ENCODE peak calls at places on chromosomes 4 and X, in eight cellular contexts. B is colonic mucosa, M is tibial artery, Y is heart left ventricle, W is body of pancreas, U is lower lobe of right lung, P is cardiac muscle cell, N is H9. J is an unnamed sample. For H3K9me3, the result is how much of the 10 kb centered on the place peaks cover.

GRCh38 chrX:113802837-113803236 is 781.0 kb upstream of the HTR2C start:
- DNase-seq in B (no peak), M (no peak), Y (no peak), W (no peak), U (no peak), P (no peak), N (no peak), J (no peak)

GRCh38 chr4:108427946-108428345 is 192.4 kb upstream of the RPL34 start:
- DNase-seq in B (no peak), M (no peak), Y (no peak), W (no peak), U (no peak), P (no peak), N (no peak), J (no peak)

GRCh38 chrX:81195712-81196111 is 6.0 kb downstream of the HMGN5 start:
- DNase-seq in B (peak), M (peak), Y (no peak), W (peak), U (no peak), P (peak), N (peak), J (peak)

GRCh38 chr4:76485450-76485849 is 50.4 kb downstream of the SHROOM3 start:
- DNase-seq in B (peak), M (no peak), Y (no peak), W (peak), U (no peak), P (peak), N (peak), J (no peak)

GRCh38 chrX:16144420-16144819 is 21.1 kb downstream of the GRPR start:
- DNase-seq in B (no peak), M (no peak), Y (no peak), W (peak), U (no peak), P (no peak), N (no peak), J (no peak)

GRCh38 chrX:40078489-40079288 is 19.1 kb downstream of the BCOR start:
- DNase-seq in B (no peak), M (no peak), Y (no peak), W (no peak), U (no peak), P (no peak), N (no peak), J (no peak)

GRCh38 chr4:55318541-55319129 is 27.4 kb upstream of the SRD5A3 start:
- DNase-seq in B (no peak), M (no peak), Y (no peak), W (no peak), U (no peak), P (no peak), N (no peak), J (no peak)

GRCh38 chr4:109040441-109040840 is 262.0 kb downstream of the COL25A1 start:
- DNase-seq in B (no peak), M (no peak), Y (no peak), W (no peak), U (no peak), P (no peak), N (no peak), J (no peak)

GRCh38 chrX:153459976-153460375 is 10.4 kb downstream of the HAUS7 start:
- DNase-seq in B (no peak), M (no peak), Y (no peak), W (no peak), U (no peak), P (no peak), N (no peak), J (no peak)

GRCh38 chr4:72358483-72358882 is 210.5 kb downstream of the ADAMTS3 start:
- DNase-seq in B (no peak), M (no peak), Y (no peak), W (no peak), U (no peak), P (no peak), N (no peak), J (no peak)

GRCh38 chr4:128006592-128006991 is 41.4 kb downstream of the ABHD18 start:
- DNase-seq in B (no peak), M (no peak), Y (no peak), W (no peak), U (no peak), P (no peak), N (no peak), J (no peak)

GRCh38 chr4:72846280-72847111 is 223.0 kb downstream of the COX18 start:
- DNase-seq in B (peak), M (no peak), Y (no peak), W (no peak), U (no peak), P (peak), N (peak), J (no peak)

GRCh38 chr4:142567199-142567598 is 278.9 kb downstream of the INPP4B start:
- DNase-seq in B (no peak), M (no peak), Y (no peak), W (peak), U (no peak), P (peak), N (peak), J (no peak)

GRCh38 chrX:45667666-45668065 is 467.0 kb upstream of the DIPK2B start:
- DNase-seq in B (no peak), M (no peak), Y (no peak), W (no peak), U (no peak), P (no peak), N (no peak), J (no peak)

GRCh38 chr4:62948108-62948507 is 1461.1 kb downstream of the TECRL start:
- DNase-seq in B (no peak), M (no peak), Y (no peak), W (no peak), U (no peak), P (no peak), N (no peak), J (no peak)

GRCh38 chr4:113884655-113885054 is 94.8 kb downstream of the ARSJ start:
- DNase-seq in B (no peak), M (no peak), Y (no peak), W (no peak), U (no peak), P (no peak), N (no peak), J (no peak)

GRCh38 chrX:13747836-13748235 is 13.3 kb downstream of the OFD1 start:
- DNase-seq in B (peak), M (peak), Y (no peak), W (peak), U (no peak), P (peak), N (no peak), J (no peak)

GRCh38 chrX:18951032-18951431 is 32.9 kb downstream of the PHKA2 start:
- DNase-seq in B (no peak), M (no peak), Y (no peak), W (no peak), U (no peak), P (no peak), N (no peak), J (no peak)

GRCh38 chrX:323721-324628 is 5.4 kb upstream of the GTPBP6 start:
- DNase-seq in B (no peak), M (peak), Y (peak), W (peak), U (peak), P (peak), N (peak), J (no peak)

GRCh38 chr4:25144870-25145481 is 15.3 kb downstream of the SEPSECS start:
- DNase-seq in B (no peak), M (no peak), Y (no peak), W (no peak), U (no peak), P (peak), N (no peak), J (no peak)

GRCh38 chr4:74855879-74856278 is 61.6 kb upstream of the BTC start:
- DNase-seq in B (no peak), M (no peak), Y (no peak), W (no peak), U (no peak), P (no peak), N (no peak), J (no peak)

GRCh38 chrX:42803320-42803719 is 25.4 kb upstream of the PPP1R2C start:
- DNase-seq in B (no peak), M (no peak), Y (no peak), W (no peak), U (no peak), P (no peak), N (no peak), J (no peak)

GRCh38 chr4:127776620-127777019 is 5.5 kb upstream of the HSPA4L start:
- DNase-seq in B (no peak), M (no peak), Y (no peak), W (no peak), U (no peak), P (no peak), N (no peak), J (no peak)

GRCh38 chr4:141195095-141195707 is 25.5 kb upstream of the ZNF330 start:
- DNase-seq in B (no peak), M (no peak), Y (no peak), W (peak), U (no peak), P (no peak), N (no peak), J (peak)

GRCh38 chr4:123096038-123096437 is 173.6 kb upstream of the NUDT6 start:
- DNase-seq in B (no peak), M (no peak), Y (no peak), W (no peak), U (no peak), P (peak), N (no peak), J (no peak)

GRCh38 chr4:139266583-139267257 is 13.3 kb downstream of the MGARP start:
- DNase-seq in B (peak), M (peak), Y (peak), W (peak), U (peak), P (peak), N (peak), J (peak)

GRCh38 chr4:107120661-107121060 is 84.5 kb upstream of the DKK2 start:
- DNase-seq in B (no peak), M (no peak), Y (no peak), W (no peak), U (no peak), P (peak), N (no peak), J (no peak)

GRCh38 chrX:154549766-154550165 is 2.3 kb downstream of the IKBKG start:
- DNase-seq in B (no peak), M (no peak), Y (no peak), W (no peak), U (no peak), P (no peak), N (no peak), J (no peak)

GRCh38 chrX:25300994-25301393 is 285.2 kb upstream of the ARX start:
- DNase-seq in B (no peak), M (no peak), Y (no peak), W (no peak), U (no peak), P (no peak), N (no peak), J (no peak)

GRCh38 chrX:38087594-38087993 is 81.2 kb downstream of the SYTL5 start:
- DNase-seq in B (no peak), M (no peak), Y (no peak), W (no peak), U (no peak), P (no peak), N (no peak), J (no peak)

GRCh38 chr4:22410645-22411247 is 105.1 kb downstream of the ADGRA3 start:
- DNase-seq in B (no peak), M (no peak), Y (no peak), W (no peak), U (no peak), P (peak), N (no peak), J (no peak)

GRCh38 chr4:4780634-4781287 is 78.7 kb upstream of the MSX1 start:
- DNase-seq in B (no peak), M (no peak), Y (no peak), W (no peak), U (no peak), P (no peak), N (no peak), J (no peak)

GRCh38 chrX:120238947-120239346 is 11.7 kb upstream of the ZBTB33 start:
- DNase-seq in B (no peak), M (no peak), Y (no peak), W (no peak), U (no peak), P (no peak), N (no peak), J (no peak)

GRCh38 chrX:36198575-36198974 is 279.0 kb downstream of the CFAP47 start:
- DNase-seq in B (no peak), M (no peak), Y (no peak), W (no peak), U (no peak), P (no peak), N (no peak), J (no peak)

GRCh38 chrX:45765281-45765680 is 564.6 kb upstream of the DIPK2B start:
- DNase-seq in B (no peak), M (no peak), Y (no peak), W (no peak), U (no peak), P (no peak), N (no peak), J (no peak)

GRCh38 chr4:33780952-33781655 is 2463.2 kb downstream of the ARAP2 start:
- DNase-seq in B (no peak), M (no peak), Y (no peak), W (no peak), U (no peak), P (no peak), N (no peak), J (no peak)

GRCh38 chr4:76199664-76200211 is 13.9 kb downstream of the SCARB2 start:
- DNase-seq in B (peak), M (no peak), Y (no peak), W (peak), U (no peak), P (no peak), N (peak), J (no peak)

GRCh38 chrX:54439967-54440871 is at the start of gene TSR2:
- DNase-seq in B (peak), M (peak), Y (peak), W (peak), U (peak), P (peak), N (peak), J (peak)
- TF ChIP-seq CTCF in B (no peak), M (no peak), Y (peak), W (peak), U (no peak), P (peak), N (no peak), J (no peak)

GRCh38 chr4:147950840-147951239 is 219.0 kb downstream of the ARHGAP10 start:
- DNase-seq in B (no peak), M (no peak), Y (no peak), W (no peak), U (no peak), P (no peak), N (no peak), J (no peak)
- H3K27ac ChIP-seq in B (no peak), M (peak), Y (no peak), W (no peak), U (no peak), P (no peak), N (no peak), J (no peak)

GRCh38 chrX:9728271-9728670 is 37.4 kb downstream of the GPR143 start:
- DNase-seq in B (no peak), M (no peak), Y (no peak), W (no peak), U (no peak), P (no peak), N (no peak), J (no peak)

GRCh38 chrX:9730752-9731151 is 34.9 kb downstream of the GPR143 start:
- DNase-seq in B (no peak), M (no peak), Y (no peak), W (no peak), U (no peak), P (no peak), N (no peak), J (no peak)

GRCh38 chrX:9730078-9730477 is 35.6 kb downstream of the GPR143 start:
- DNase-seq in B (no peak), M (no peak), Y (no peak), W (no peak), U (no peak), P (no peak), N (no peak), J (no peak)

GRCh38 chrX:9724711-9725110 is 40.9 kb downstream of the GPR143 start:
- DNase-seq in B (no peak), M (no peak), Y (no peak), W (no peak), U (no peak), P (no peak), N (no peak), J (no peak)

DNA sequence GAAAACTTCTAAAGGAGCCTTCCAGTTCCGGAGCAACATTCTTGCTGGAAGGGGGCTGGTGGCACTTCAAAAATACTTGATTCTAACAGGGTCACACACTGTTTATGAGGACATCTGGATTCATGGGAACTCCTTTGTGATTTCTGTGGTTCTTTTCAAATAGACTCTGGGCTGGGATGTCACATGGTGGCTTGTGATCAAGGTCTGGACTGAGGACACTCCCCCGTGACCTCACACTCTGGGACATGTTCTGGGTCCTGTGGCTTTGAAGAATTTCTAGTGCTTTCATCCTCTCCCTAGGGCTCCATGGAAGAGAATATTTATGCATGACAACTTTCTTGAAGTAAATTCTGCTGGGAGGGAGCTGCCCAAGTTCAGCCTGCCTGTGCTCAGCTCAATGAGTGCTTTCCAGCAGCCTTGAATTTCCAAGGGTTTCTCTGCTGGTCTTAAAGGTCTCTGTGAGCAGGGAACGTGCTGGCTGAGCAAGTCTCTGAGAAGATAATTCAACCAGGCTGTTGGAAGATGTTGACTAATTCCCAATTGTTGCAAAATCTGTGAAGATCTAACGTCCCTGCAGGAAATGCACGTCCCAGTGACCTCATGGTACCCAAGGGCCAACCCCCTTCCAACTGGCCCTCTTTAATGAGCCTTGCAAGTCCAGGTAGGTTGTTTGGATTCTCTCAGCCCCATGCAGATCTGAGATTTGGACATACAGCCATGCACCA is 36.3 kb downstream of the GPR143 start:
- DNase-seq in B (no peak), M (no peak), Y (no peak), W (no peak), U (no peak), P (no peak), N (no peak), J (no peak)
- H3K9me3 ChIP-seq in B (under half), M (under half), Y (under half), W (under half), U (under half), P (under half), N (under half), J (under half)

DNA sequence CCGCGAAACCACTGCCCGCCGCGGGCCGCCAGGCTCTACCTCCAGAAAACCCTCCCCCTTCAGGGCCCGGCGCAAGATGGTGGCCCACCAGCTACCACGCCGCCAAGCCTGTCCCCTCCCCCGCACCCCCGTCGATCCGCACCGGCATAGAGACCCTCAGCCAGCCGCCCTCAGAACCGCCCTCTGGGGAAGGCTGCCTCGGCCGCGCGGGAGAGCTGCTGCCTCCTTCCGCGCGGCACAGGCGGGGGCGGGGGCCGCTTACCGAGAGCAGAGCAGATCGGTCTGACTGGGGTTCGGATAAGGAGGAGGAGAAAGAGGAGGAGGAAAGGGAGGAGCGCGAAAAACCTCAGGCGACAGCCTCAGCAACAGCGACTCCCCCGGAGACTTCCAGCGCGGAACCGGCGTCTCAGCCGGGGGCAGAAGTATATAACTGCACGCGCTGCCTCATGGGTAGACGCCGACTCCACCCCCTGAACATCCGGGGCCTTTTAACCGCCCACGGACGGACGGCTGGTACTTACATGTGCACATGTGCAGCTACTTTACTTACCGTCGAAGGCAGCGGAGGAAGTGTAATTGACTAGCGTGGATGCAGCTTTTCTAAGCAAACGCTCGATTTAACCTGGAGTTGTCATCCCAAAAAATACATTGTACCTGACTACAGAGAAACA is at the start of gene ZNF280C:
- DNase-seq in B (peak), M (peak), Y (peak), W (peak), U (peak), P (peak), N (peak), J (peak)
- TF ChIP-seq CTCF in B (no peak), M (peak), Y (no peak), W (no peak), U (peak), P (peak), N (peak), J (no peak)

DNA sequence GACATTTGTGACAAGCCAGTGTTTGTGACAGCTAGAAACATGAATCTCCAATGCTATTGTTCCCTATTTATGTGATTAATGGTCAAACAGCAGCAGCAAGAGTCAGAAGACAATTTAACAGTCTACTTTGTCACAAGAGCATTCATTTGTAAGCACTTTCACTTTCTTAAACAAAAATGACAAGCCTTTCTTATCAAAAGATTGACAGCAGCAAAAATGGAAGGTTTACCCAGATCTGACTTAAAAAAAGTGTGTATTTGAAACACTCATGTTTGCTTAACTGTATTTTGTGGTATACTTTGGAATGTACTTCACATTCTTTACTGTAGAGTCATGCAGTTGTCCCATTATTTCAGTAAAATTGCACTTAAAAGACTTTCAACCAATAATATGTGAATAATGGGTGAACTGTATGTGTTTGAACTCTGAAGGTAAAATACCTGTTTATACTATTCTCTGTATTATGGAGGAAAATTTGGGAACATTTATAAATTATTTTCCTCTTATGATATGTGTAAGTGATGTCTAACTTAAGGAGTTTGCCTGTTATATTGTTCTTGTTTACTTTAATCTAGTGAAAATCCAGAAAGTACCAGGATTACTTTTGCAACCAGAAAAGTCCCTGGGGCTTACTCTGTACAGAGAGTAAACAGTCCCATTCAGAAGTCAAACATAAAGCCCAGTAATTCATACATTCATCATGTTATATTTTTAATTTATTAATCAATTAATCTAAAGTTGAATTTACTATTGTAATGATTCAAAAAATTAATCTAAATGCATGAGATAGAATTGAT is 314.9 kb upstream of the TRAM1L1 start:
- DNase-seq in B (no peak), M (no peak), Y (no peak), W (no peak), U (no peak), P (no peak), N (no peak), J (no peak)
- H3K27ac ChIP-seq in B (no peak), M (no peak), Y (no peak), W (no peak), U (no peak), P (no peak), N (no peak), J (no peak)

GRCh38 chr4:92253986-92254671 is 49.6 kb upstream of the GRID2 start:
- DNase-seq in B (no peak), M (no peak), Y (peak), W (no peak), U (no peak), P (no peak), N (peak), J (no peak)
- H3K9me3 ChIP-seq in B (under half), M (under half), Y (under half), W (under half), U (under half), P (under half), N (half or more), J (under half)

J was measured in heart right ventricle.